ENCODE peak calls at places on chromosomes 12 and 14, in seven cellular contexts. O is SK-N-SH, Q is HepG2, B is HCT116, M is GM12878, N is K562, H is H1. C is an unnamed sample.

GRCh38 chr12:70908978-70909377 is 11.6 kb downstream of the PTPRR start:
- DNase-seq in O (no peak), Q (no peak), B (no peak), M (no peak), N (no peak), H (no peak), C (no peak)

GRCh38 chr12:46516933-46517578 is 144.5 kb upstream of the SLC38A2 start:
- DNase-seq in O (no peak), Q (no peak), B (no peak), M (peak; percentile 85), N (no peak), H (no peak), C (no peak)

GRCh38 chr14:65332141-65332871 is 80.2 kb upstream of the FUT8 start:
- DNase-seq in O (no peak), Q (no peak), B (no peak), M (no peak), N (no peak), H (no peak), C (no peak)

GRCh38 chr12:88247241-88247643 is 105.1 kb downstream of the TMTC3 start:
- DNase-seq in O (no peak), Q (no peak), B (peak; percentile 21), M (no peak), N (peak; percentile 40), H (no peak), C (no peak)

GRCh38 chr14:81273521-81273920 is 52.8 kb upstream of the GTF2A1 start:
- DNase-seq in O (no peak), Q (no peak), B (no peak), M (no peak), N (no peak), H (no peak), C (no peak)

GRCh38 chr12:64102339-64102738 is 119.8 kb downstream of the KICS2 start:
- DNase-seq in O (no peak), Q (no peak), B (no peak), M (no peak), N (no peak), H (no peak), C (no peak)

GRCh38 chr12:21962236-21962635 is 21.0 kb upstream of the ABCC9 start:
- DNase-seq in O (no peak), Q (no peak), B (no peak), M (no peak), N (no peak), H (no peak), C (no peak)

GRCh38 chr12:108572166-108572790 is 9.9 kb downstream of the ISCU start:
- DNase-seq in O (no peak), Q (no peak), B (no peak), M (peak; percentile 90), N (no peak), H (peak; percentile 23), C (no peak)

GRCh38 chr12:21823581-21823980 is 49.1 kb upstream of the KCNJ8 start:
- DNase-seq in O (no peak), Q (no peak), B (no peak), M (no peak), N (no peak), H (peak; percentile 43), C (peak; percentile 41)

GRCh38 chr12:68224613-68225285 is 861 bp downstream of the IL26 start:
- DNase-seq in O (no peak), Q (no peak), B (no peak), M (no peak), N (no peak), H (no peak), C (no peak)

GRCh38 chr14:54300881-54301280 is 95.9 kb upstream of the CDKN3 start:
- DNase-seq in O (no peak), Q (peak; percentile 17), B (no peak), M (no peak), N (no peak), H (no peak), C (no peak)

GRCh38 chr12:109656681-109657262 is 56.9 kb upstream of the FAM222A start:
- DNase-seq in O (peak; percentile 88), Q (no peak), B (no peak), M (no peak), N (no peak), H (no peak), C (no peak)

GRCh38 chr12:10252201-10252600 is 39.5 kb downstream of the GABARAPL1 start:
- DNase-seq in O (no peak), Q (no peak), B (no peak), M (no peak), N (no peak), H (no peak), C (no peak)

GRCh38 chr12:132453361-132454133 is 36.4 kb upstream of the FBRSL1 start:
- DNase-seq in O (no peak), Q (no peak), B (no peak), M (no peak), N (no peak), H (no peak), C (peak; percentile 94)

GRCh38 chr14:89650077-89650978 is 233.3 kb upstream of the FOXN3 start:
- DNase-seq in O (no peak), Q (no peak), B (no peak), M (no peak), N (no peak), H (no peak), C (no peak)

GRCh38 chr12:2198088-2198501 is 145.3 kb downstream of the CACNA1C start:
- DNase-seq in O (no peak), Q (no peak), B (peak; percentile 42), M (no peak), N (no peak), H (peak; percentile 72), C (no peak)

GRCh38 chr12:119176267-119177055 is 2.3 kb upstream of the HSPB8 start:
- DNase-seq in O (no peak), Q (peak; percentile 15), B (peak; percentile 64), M (no peak), N (no peak), H (peak; percentile 51), C (peak; percentile 77)

DNA sequence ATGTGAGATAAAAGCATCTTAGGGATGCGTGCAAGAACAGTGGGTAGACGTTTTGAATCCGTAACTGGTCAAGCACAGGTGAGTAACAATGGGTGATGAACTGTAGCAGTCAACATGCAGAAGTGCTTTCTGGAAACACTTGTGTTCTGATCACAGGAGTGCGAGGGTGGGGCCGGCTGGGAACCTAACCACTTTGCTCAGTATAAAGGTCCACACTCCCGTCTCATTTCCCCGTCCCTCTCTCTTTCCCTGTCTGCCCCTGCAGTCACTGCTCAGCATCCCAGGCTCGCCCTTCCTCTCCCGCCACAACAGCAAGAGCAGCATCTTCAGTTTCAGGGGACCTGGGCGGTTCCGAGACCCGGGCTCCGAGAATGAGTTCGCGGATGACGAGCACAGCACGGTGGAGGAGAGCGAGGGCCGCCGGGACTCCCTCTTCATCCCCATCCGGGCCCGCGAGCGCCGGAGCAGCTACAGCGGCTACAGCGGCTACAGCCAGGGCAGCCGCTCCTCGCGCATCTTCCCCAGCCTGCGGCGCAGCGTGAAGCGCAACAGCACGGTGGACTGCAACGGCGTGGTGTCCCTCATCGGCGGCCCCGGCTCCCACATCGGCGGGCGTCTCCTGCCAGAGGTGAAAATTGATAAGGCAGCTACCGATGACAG is 127.1 kb downstream of the FIGNL2 start:
- DNase-seq in O (peak; percentile 87), Q (no peak), B (no peak), M (no peak), N (peak; percentile 9), H (peak; percentile 87), C (no peak)
- TF ChIP-seq JUND in O (no peak), Q (no peak), B (no peak), M (no peak), N (no peak), H (no peak), C (no peak)

GRCh38 chr14:30673071-30673470 is 51.0 kb downstream of the SCFD1 start:
- DNase-seq in O (no peak), Q (no peak), B (no peak), M (no peak), N (no peak), H (no peak), C (no peak)

GRCh38 chr14:30680036-30680435 is 57.9 kb downstream of the SCFD1 start:
- DNase-seq in O (no peak), Q (no peak), B (no peak), M (no peak), N (no peak), H (no peak), C (no peak)

GRCh38 chr14:30681752-30682355 is 59.7 kb downstream of the SCFD1 start:
- DNase-seq in O (peak; percentile 26), Q (peak; percentile 57), B (peak; percentile 27), M (no peak), N (no peak), H (no peak), C (peak; percentile 11)

GRCh38 chr14:30679032-30679431 is 56.9 kb downstream of the SCFD1 start:
- DNase-seq in O (no peak), Q (no peak), B (no peak), M (no peak), N (no peak), H (no peak), C (no peak)
- TF ChIP-seq JUND in O (no peak), Q (no peak), B (no peak), M (no peak), N (no peak), H (no peak), C (no peak)

DNA sequence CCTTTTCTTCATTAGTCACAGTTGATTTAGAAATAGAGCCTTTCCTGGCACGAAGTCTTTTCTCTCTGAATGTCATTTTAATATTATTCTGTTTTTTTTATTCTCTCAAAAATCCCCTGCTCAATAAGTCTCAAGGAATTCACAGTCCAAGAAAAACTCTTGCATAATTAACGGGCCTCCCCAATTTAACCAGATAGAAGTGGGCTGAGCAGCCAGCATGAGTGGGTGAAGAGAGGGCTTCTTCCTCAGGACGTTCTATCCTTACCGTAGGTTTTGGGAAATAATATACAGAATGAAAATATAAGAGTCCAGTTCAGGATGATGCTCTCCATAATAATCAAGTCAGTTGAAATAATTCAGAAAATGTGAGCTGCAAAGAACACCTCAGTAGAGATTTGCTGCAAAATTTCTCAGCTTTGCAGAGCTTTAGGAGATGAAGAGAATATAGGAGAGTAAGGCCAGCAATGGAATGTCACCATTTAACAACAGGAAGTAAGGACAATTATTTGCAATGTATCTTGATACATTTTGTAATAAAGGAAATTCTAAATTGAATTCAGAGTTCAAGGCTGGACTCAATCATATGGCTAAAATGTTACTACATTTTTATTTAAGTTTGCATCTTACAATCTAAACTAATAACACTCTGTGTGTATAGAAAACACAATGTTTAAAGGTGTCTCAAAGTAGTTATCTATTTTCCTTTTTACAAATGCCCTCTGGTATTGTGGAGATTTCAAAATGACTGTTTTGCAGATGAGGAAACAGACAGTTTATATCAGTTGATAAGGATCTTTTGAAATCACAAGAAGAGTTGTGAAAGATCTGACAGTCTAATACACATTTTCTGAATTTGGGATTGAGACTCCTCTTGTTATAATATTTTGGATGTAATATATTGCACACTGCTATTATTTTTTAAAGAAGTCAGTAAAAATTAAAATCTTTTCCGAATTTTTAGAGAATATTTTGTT is 1724.1 kb upstream of the SEL1L start:
- DNase-seq in O (no peak), Q (no peak), B (no peak), M (no peak), N (no peak), H (no peak), C (no peak)
- TF ChIP-seq JUND in O (no peak), Q (no peak), B (no peak), M (no peak), N (no peak), H (no peak), C (no peak)

DNA sequence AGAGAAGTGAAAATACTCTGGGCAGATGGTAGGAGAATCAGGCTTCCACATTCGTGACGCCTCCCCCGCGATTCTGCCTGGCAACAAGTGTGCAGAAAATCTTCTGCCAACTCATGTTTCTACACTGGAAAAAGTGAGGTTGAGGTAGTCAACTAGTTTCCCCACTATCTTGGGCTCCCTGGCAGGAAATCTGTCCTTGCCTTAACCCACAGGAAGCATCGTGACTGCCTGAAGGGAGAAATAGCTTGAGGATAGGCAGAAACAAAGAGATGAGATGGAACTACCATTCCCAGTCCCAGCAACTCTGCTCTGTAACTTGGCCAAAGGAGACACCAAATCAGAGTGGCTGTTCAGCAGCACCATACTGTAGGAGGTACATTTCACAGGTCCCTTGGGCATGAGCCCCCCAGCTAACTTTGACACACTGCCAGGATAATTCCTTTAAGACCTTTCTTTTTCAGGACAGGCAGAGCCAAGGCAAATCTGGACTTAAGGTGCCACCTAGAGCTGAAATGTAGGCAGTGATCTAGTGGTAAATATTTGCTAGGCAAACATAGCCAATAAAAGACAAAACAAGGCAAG is 205.0 kb downstream of the PTPRO start:
- DNase-seq in O (no peak), Q (peak; percentile 28), B (peak; percentile 29), M (no peak), N (no peak), H (peak; percentile 48), C (peak; percentile 83)
- TF ChIP-seq JUND in O (no peak), Q (no peak), B (no peak), M (no peak), N (no peak), H (no peak), C (no peak)

C was measured in T47D.